ENCODE peak calls at places on chromosomes 1 and 21, in nine cellular contexts. F is A549; D is AG04450; C is C1 segment of cervical spinal cord; Z is A172; I is body of pancreas; P is activated CD4-positive, CD25-positive, alpha-beta regulatory T cell treated with anti-CD3 and anti-CD28 coated beads, Interleukin-2, amount 50 U/mL, for 16 hours; E is EL; K is kidney tubule cell. R is an unnamed sample.

GRCh38 chr1:181640959-181641358 is 157.6 kb downstream of the CACNA1E start:
- DNase-seq in F (no peak), D (no peak), C (no peak), Z (no peak), I (no peak), P (no peak), E (no peak), K (no peak), R (no peak)

GRCh38 chr1:208600456-208600855 is 356.3 kb upstream of the PLXNA2 start:
- DNase-seq in F (no peak), D (no peak), C (no peak), Z (no peak), I (no peak), P (no peak), E (no peak), K (no peak), R (no peak)

GRCh38 chr1:86419277-86419903 is 4.6 kb upstream of the CLCA2 start:
- DNase-seq in F (peak; percentile 2), D (no peak), C (no peak), Z (no peak), I (no peak), P (no peak), E (peak; percentile 35), K (peak; percentile 3), R (no peak)

GRCh38 chr1:37323486-37324377 is 150.6 kb upstream of the ZC3H12A start:
- DNase-seq in F (peak; percentile 38), D (no peak), C (no peak), Z (no peak), I (no peak), P (no peak), E (peak; percentile 25), K (peak; percentile 39), R (no peak)

GRCh38 chr1:5977494-5978444 is 14.5 kb downstream of the NPHP4 start:
- DNase-seq in F (no peak), D (no peak), C (no peak), Z (no peak), I (no peak), P (no peak), E (no peak), K (peak; percentile 16), R (no peak)

GRCh38 chr1:221778535-221779142 is 36.8 kb upstream of the DUSP10 start:
- DNase-seq in F (no peak), D (no peak), C (no peak), Z (no peak), I (no peak), P (no peak), E (no peak), K (no peak), R (no peak)

GRCh38 chr21:29017639-29018237 is 1.4 kb downstream of the RWDD2B start:
- DNase-seq in F (no peak), D (no peak), C (no peak), Z (no peak), I (no peak), P (no peak), E (no peak), K (no peak), R (no peak)

GRCh38 chr1:112461200-112461871 is 47.4 kb upstream of the WNT2B start:
- DNase-seq in F (no peak), D (no peak), C (no peak), Z (no peak), I (no peak), P (no peak), E (no peak), K (no peak), R (no peak)

GRCh38 chr1:1957533-1957961 is 38.5 kb upstream of the TMEM52 start:
- DNase-seq in F (no peak), D (no peak), C (no peak), Z (no peak), I (no peak), P (no peak), E (no peak), K (no peak), R (no peak)

GRCh38 chr1:208433086-208433485 is 188.9 kb upstream of the PLXNA2 start:
- DNase-seq in F (no peak), D (no peak), C (no peak), Z (peak; percentile 52), I (no peak), P (no peak), E (peak; percentile 37), K (peak; percentile 73), R (peak; percentile 12)

GRCh38 chr1:105779727-105780126 is 1276.7 kb upstream of the PRMT6 start:
- DNase-seq in F (no peak), D (no peak), C (no peak), Z (no peak), I (no peak), P (no peak), E (no peak), K (no peak), R (no peak)

GRCh38 chr1:246624091-246624490 is 57.8 kb downstream of the CNST start:
- DNase-seq in F (no peak), D (no peak), C (no peak), Z (no peak), I (no peak), P (no peak), E (no peak), K (no peak), R (no peak)

GRCh38 chr1:183634429-183635065 is 1.0 kb downstream of the ARPC5 start:
- DNase-seq in F (no peak), D (no peak), C (no peak), Z (no peak), I (no peak), P (no peak), E (no peak), K (no peak), R (no peak)

GRCh38 chr1:154453155-154453554 is 48.0 kb downstream of the IL6R start:
- DNase-seq in F (no peak), D (no peak), C (no peak), Z (no peak), I (no peak), P (no peak), E (no peak), K (no peak), R (no peak)

GRCh38 chr1:154623358-154623757 is 15.4 kb upstream of the ADAR start:
- DNase-seq in F (no peak), D (no peak), C (no peak), Z (no peak), I (no peak), P (no peak), E (no peak), K (no peak), R (no peak)

R was measured in T1000.